ENCODE peak calls at places on chromosomes 12 and 14, in eight cellular contexts. R is ovary, S is heart left ventricle, D is gastrocnemius medialis, H is endothelial cell of umbilical vein, Q is A549, F is adrenal gland, P is IMR-90. W is an unnamed sample. For H3K4me1 and H3K9me3, the result is how much of the 10 kb centered on the place peaks cover.

GRCh38 chr14:23093993-23094665 is 807 bp downstream of the ACIN1 start:
- DNase-seq in R (no peak), S (no peak), D (no peak), H (no peak), Q (peak), F (no peak), P (no peak), W (no peak)

GRCh38 chr12:111444706-111445310 is 39.1 kb downstream of the SH2B3 start:
- DNase-seq in R (no peak), S (peak), D (peak), H (no peak), Q (no peak), F (peak), P (no peak), W (peak)

GRCh38 chr12:52347546-52348510 is 19.5 kb downstream of the KRT85 start:
- DNase-seq in R (no peak), S (no peak), D (no peak), H (no peak), Q (no peak), F (no peak), P (no peak), W (no peak)

GRCh38 chr14:77865455-77865854 is 65.5 kb downstream of the ADCK1 start:
- DNase-seq in R (no peak), S (no peak), D (no peak), H (no peak), Q (no peak), F (no peak), P (no peak), W (no peak)

GRCh38 chr12:116159175-116159574 is 118.3 kb downstream of the MED13L start:
- DNase-seq in R (no peak), S (no peak), D (no peak), H (peak), Q (no peak), F (no peak), P (peak), W (no peak)

GRCh38 chr14:67071506-67071905 is 117.7 kb upstream of the GARIN2 start:
- DNase-seq in R (no peak), S (no peak), D (no peak), H (no peak), Q (no peak), F (no peak), P (no peak), W (no peak)

GRCh38 chr12:89391726-89392336 is 39.5 kb upstream of the DUSP6 start:
- DNase-seq in R (no peak), S (no peak), D (no peak), H (no peak), Q (no peak), F (no peak), P (no peak), W (no peak)

GRCh38 chr12:29043069-29043468 is 106.0 kb upstream of the FAR2 start:
- DNase-seq in R (no peak), S (no peak), D (no peak), H (no peak), Q (no peak), F (no peak), P (peak), W (no peak)

GRCh38 chr14:68627868-68628604 is 164.8 kb downstream of the ZFP36L1 start:
- DNase-seq in R (no peak), S (peak), D (no peak), H (no peak), Q (no peak), F (peak), P (no peak), W (no peak)

GRCh38 chr12:122064780-122065588 is 13.6 kb upstream of the MLXIP start:
- DNase-seq in R (peak), S (peak), D (no peak), H (peak), Q (no peak), F (peak), P (peak), W (no peak)

GRCh38 chr14:100065161-100065871 is at the start of gene EVL:
- DNase-seq in R (no peak), S (peak), D (no peak), H (peak), Q (no peak), F (no peak), P (no peak), W (no peak)

GRCh38 chr12:86139671-86140070 is 116.5 kb downstream of the MGAT4C start:
- DNase-seq in R (no peak), S (no peak), D (no peak), H (no peak), Q (no peak), F (no peak), P (peak), W (no peak)

GRCh38 chr14:22928237-22929103 is 706 bp downstream of the PRMT5 start:
- DNase-seq in R (no peak), S (no peak), D (no peak), H (peak), Q (no peak), F (no peak), P (no peak), W (no peak)

GRCh38 chr12:41211466-41211865 is 23.3 kb downstream of the PDZRN4 start:
- DNase-seq in R (no peak), S (no peak), D (no peak), H (no peak), Q (no peak), F (no peak), P (no peak), W (no peak)

GRCh38 chr14:94386085-94387031 is 2.0 kb downstream of the SERPINA1 start:
- DNase-seq in R (no peak), S (no peak), D (no peak), H (no peak), Q (no peak), F (no peak), P (no peak), W (no peak)

GRCh38 chr12:52428121-52428520 is 6.0 kb downstream of the KRT75 start:
- DNase-seq in R (no peak), S (no peak), D (no peak), H (no peak), Q (no peak), F (no peak), P (no peak), W (no peak)

GRCh38 chr12:9109213-9109522 is 6.6 kb downstream of the A2M start:
- DNase-seq in R (no peak), S (no peak), D (no peak), H (no peak), Q (no peak), F (no peak), P (no peak), W (no peak)
- H3K4me1 ChIP-seq in R (under half), S (under half), D (under half), H (under half), Q (under half), F (under half), P (under half), W (under half)

DNA sequence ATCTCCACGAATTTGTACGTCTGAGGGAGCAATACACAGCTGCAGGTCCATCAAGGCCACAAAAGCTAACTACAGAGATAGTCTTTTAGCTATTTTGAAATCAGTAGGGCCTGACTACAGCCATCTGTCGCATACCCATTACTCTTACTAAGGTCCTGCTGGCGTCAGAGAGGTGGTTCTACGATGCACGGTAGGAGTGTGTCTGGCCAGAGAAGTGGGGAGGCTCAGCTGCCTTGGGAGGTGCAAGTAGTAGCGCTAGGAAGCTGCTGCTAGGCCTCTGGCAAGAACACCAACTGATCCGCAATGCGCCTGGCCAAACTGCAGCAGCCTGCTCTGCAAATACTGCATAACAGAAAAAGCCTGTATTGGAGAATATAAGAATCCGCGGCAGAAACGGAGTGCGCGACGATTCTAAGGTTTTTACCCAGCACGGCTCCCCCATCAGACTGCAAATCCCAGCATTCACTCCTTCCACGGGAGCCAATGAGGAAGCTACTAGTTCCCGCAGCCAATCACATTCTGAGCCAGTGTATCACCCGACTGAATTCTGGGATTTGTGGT is 743 bp upstream of the CAND1 start:
- DNase-seq in R (peak), S (peak), D (peak), H (peak), Q (peak), F (peak), P (peak), W (peak)
- TF ChIP-seq POLR2A in R (no peak), S (no peak), D (no peak), H (peak), Q (no peak), F (peak), P (no peak), W (no peak)

GRCh38 chr12:57998251-57998650 is 56.9 kb downstream of the ATP23 start:
- DNase-seq in R (no peak), S (no peak), D (no peak), H (no peak), Q (no peak), F (no peak), P (no peak), W (no peak)

GRCh38 chr12:57996520-57996919 is 55.2 kb downstream of the ATP23 start:
- DNase-seq in R (no peak), S (no peak), D (no peak), H (no peak), Q (no peak), F (no peak), P (no peak), W (no peak)

GRCh38 chr12:58000499-58000898 is 59.1 kb downstream of the ATP23 start:
- DNase-seq in R (no peak), S (no peak), D (no peak), H (no peak), Q (no peak), F (no peak), P (no peak), W (no peak)
- H3K9me3 ChIP-seq in R (under half), S (under half), D (under half), H (under half), Q (under half), F (under half), P (under half), W (under half)

DNA sequence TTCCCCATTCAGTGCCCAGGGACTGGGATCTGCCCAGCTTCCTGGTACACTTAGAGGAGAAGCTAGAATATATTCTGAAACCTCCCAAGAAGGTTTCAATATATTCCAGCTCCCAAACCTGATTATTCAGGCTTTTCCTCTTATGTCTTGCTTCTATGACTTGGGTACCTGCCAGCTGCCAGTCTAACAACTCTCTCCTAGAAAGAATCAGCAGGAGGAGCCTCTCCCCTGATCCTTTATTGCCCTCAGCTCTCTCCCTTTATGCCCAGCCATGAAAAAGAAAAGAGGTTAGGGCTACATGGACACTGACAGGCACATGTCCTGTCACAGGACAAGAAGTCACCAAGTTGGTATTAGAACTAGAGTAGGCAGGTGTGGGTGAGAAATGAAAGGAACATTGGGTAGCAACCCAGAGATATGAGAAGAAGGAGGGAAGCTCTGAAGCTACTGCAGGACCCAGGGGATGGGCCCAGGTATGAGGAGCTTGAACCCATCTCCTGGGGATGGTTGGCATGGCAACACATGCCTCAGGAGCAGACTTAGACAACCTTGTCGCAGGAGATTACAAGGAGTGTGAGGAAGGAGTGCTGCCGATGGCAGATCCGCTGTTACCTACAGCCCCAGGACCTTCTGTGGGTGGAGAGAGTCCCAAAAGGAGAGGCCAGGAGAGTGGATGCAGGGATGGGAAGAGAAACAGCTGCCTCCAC is 2.0 kb upstream of the CACNB3 start:
- DNase-seq in R (no peak), S (no peak), D (no peak), H (no peak), Q (no peak), F (no peak), P (no peak), W (no peak)
- H3K4me1 ChIP-seq in R (under half), S (under half), D (under half), H (under half), Q (under half), F (under half), P (under half), W (half or more)

GRCh38 chr14:93207468-93208308 is 632 bp downstream of the UBR7 start:
- DNase-seq in R (no peak), S (peak), D (no peak), H (peak), Q (peak), F (peak), P (peak), W (no peak)
- TF ChIP-seq POLR2A in R (no peak), S (no peak), D (no peak), H (no peak), Q (no peak), F (no peak), P (no peak), W (no peak)

DNA sequence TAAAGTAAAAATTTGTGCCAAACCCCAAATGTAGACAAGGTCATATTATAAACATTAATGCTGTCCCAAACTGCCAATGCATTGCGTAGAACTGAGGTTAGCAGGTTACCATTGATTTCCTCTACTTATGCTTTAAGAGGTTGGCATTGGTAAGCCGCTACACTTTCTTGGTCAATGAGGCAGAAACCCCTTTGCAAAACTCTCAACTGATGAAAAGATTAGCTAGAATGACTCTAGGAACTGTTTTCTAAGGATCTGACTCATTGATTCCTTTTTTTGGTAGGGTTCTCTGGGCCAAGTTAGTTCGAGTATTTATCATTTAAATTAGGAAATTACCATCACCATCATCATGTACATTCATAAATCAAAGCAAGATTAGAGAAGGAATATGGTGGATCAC is 44.6 kb downstream of the HMGA2 start:
- DNase-seq in R (no peak), S (no peak), D (no peak), H (no peak), Q (no peak), F (no peak), P (no peak), W (no peak)
- H3K9me3 ChIP-seq in R (under half), S (under half), D (under half), H (under half), Q (under half), F (under half), P (under half), W (under half)

DNA sequence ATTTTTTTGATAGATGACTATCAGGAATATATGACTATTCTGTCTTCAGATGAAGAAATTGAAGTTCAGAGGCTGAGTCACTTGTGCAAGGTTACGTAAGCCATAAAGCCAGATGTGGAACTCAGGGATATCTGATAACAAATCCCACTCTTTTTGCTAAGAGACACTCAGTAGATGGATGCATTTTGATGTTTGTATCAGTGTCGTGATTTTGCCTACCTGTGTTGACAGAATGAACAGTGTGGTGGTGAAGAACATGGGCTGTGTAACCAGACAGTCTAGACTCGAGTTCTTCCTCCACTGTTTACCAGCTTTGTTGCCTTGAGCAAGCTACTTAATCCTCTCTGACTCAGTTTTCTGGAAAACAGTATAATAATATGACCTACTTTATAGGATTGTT is 93.9 kb downstream of the DAAM1 start:
- DNase-seq in R (no peak), S (no peak), D (no peak), H (no peak), Q (no peak), F (no peak), P (peak), W (no peak)
- H3K4me1 ChIP-seq in R (under half), S (under half), D (under half), H (under half), Q (half or more), F (under half), P (under half), W (under half)

GRCh38 chr12:59595557-59596231 is at the start of gene SLC16A7:
- DNase-seq in R (peak), S (peak), D (peak), H (peak), Q (peak), F (peak), P (peak), W (peak)
- TF ChIP-seq POLR2A in R (peak), S (no peak), D (peak), H (peak), Q (no peak), F (peak), P (peak), W (no peak)

W was measured in esophagus squamous epithelium.